ENCODE peak calls at places on chromosomes 4 and X, in six cellular contexts. W, I, D, G, H and A are unnamed samples.
A peak's percentile ranks its signal among the peaks of the same experiment; 100 is the strongest.

GRCh38 chrX:103175944-103176753 is 38.8 kb upstream of the BEX4 start:
- DNase-seq in W (peak; percentile 50), I (peak; percentile 16), D (peak; percentile 72), G (peak; percentile 29), H (peak; percentile 23), A (peak; percentile 44)

GRCh38 chr4:119209586-119209985 is 2.9 kb upstream of the USP53 start:
- DNase-seq in W (no peak), I (no peak), D (no peak), G (no peak), H (no peak), A (no peak)

GRCh38 chr4:11424000-11424399 is 4.7 kb downstream of the HS3ST1 start:
- DNase-seq in W (peak; percentile 35), I (no peak), D (no peak), G (no peak), H (no peak), A (peak; percentile 10)

GRCh38 chr4:175054980-175055379 is 136.8 kb downstream of the ADAM29 start:
- DNase-seq in W (no peak), I (no peak), D (no peak), G (no peak), H (no peak), A (no peak)

GRCh38 chrX:130282151-130282550 is 13.5 kb upstream of the ZNF280C start:
- DNase-seq in W (no peak), I (no peak), D (no peak), G (no peak), H (no peak), A (no peak)

GRCh38 chr4:5821665-5822358 is 71.1 kb downstream of the CRMP1 start:
- DNase-seq in W (no peak), I (no peak), D (peak; percentile 70), G (no peak), H (no peak), A (no peak)

GRCh38 chrX:71166461-71166860 is 21.8 kb downstream of the NLGN3 start:
- DNase-seq in W (no peak), I (no peak), D (no peak), G (no peak), H (no peak), A (no peak)

GRCh38 chr4:16686195-16686594 is 212.2 kb downstream of the LDB2 start:
- DNase-seq in W (no peak), I (no peak), D (no peak), G (no peak), H (no peak), A (no peak)

GRCh38 chr4:17961249-17961648 is 60.3 kb downstream of the LCORL start:
- DNase-seq in W (no peak), I (no peak), D (no peak), G (no peak), H (no peak), A (no peak)

GRCh38 chr4:169604903-169605331 is 7.5 kb downstream of the NEK1 start:
- DNase-seq in W (no peak), I (no peak), D (no peak), G (no peak), H (no peak), A (no peak)

GRCh38 chrX:65196758-65197371 is 220.6 kb upstream of the ZC4H2 start:
- DNase-seq in W (no peak), I (no peak), D (peak; percentile 69), G (no peak), H (no peak), A (no peak)

GRCh38 chrX:71525316-71525715 is 7.6 kb upstream of the OGT start:
- DNase-seq in W (no peak), I (no peak), D (no peak), G (no peak), H (no peak), A (no peak)

GRCh38 chr4:10312568-10312967 is 144.7 kb downstream of the ZNF518B start:
- DNase-seq in W (no peak), I (no peak), D (no peak), G (no peak), H (no peak), A (no peak)

GRCh38 chrX:151753313-151754041 is 18.9 kb downstream of the CNGA2 start:
- DNase-seq in W (no peak), I (peak; percentile 28), D (peak; percentile 66), G (no peak), H (no peak), A (no peak)

GRCh38 chr4:71587995-71588394 is 195.9 kb downstream of the GC start:
- DNase-seq in W (no peak), I (no peak), D (no peak), G (no peak), H (no peak), A (no peak)

GRCh38 chr4:188619456-188620149 is 480.4 kb downstream of the TRIML1 start:
- DNase-seq in W (no peak), I (no peak), D (no peak), G (no peak), H (no peak), A (no peak)

GRCh38 chrX:120380699-120381098 is 18.8 kb downstream of the ATP1B4 start:
- DNase-seq in W (peak; percentile 64), I (peak; percentile 0), D (no peak), G (no peak), H (no peak), A (no peak)

GRCh38 chr4:20832821-20833220 is 132.6 kb downstream of the PACRGL start:
- DNase-seq in W (no peak), I (no peak), D (no peak), G (no peak), H (no peak), A (no peak)

GRCh38 chr4:138696771-138697170 is 318.8 kb upstream of the NOCT start:
- DNase-seq in W (no peak), I (no peak), D (no peak), G (no peak), H (no peak), A (no peak)

GRCh38 chrX:53086464-53086863 is 4.3 kb downstream of the TSPYL2 start:
- DNase-seq in W (no peak), I (no peak), D (no peak), G (no peak), H (no peak), A (no peak)

GRCh38 chrX:28920554-28920953 is 333.3 kb downstream of the IL1RAPL1 start:
- DNase-seq in W (no peak), I (peak; percentile 47), D (no peak), G (peak; percentile 49), H (peak; percentile 90), A (no peak)

GRCh38 chr4:83378426-83378825 is 43.8 kb upstream of the HPSE start:
- DNase-seq in W (peak; percentile 24), I (no peak), D (no peak), G (no peak), H (no peak), A (no peak)

GRCh38 chr4:165656829-165657467 is 216.1 kb upstream of the TLL1 start:
- DNase-seq in W (no peak), I (no peak), D (no peak), G (no peak), H (no peak), A (no peak)

GRCh38 chr4:163748474-163748873 is 254.0 kb downstream of the TMA16 start:
- DNase-seq in W (no peak), I (no peak), D (peak; percentile 24), G (no peak), H (peak; percentile 70), A (no peak)

GRCh38 chr4:186642998-186643397 is 80.7 kb downstream of the FAT1 start:
- DNase-seq in W (no peak), I (no peak), D (no peak), G (no peak), H (no peak), A (no peak)

GRCh38 chr4:52263612-52264011 is 212.5 kb downstream of the SPATA18 start:
- DNase-seq in W (no peak), I (no peak), D (no peak), G (no peak), H (no peak), A (no peak)

GRCh38 chrX:15723887-15724517 is 14.1 kb upstream of the CA5B start:
- DNase-seq in W (no peak), I (no peak), D (no peak), G (no peak), H (no peak), A (no peak)

GRCh38 chr4:94348705-94349104 is 6.1 kb upstream of the HPGDS start:
- DNase-seq in W (no peak), I (no peak), D (no peak), G (no peak), H (no peak), A (no peak)

GRCh38 chr4:154491341-154491679 is 289 bp downstream of the DCHS2 start:
- DNase-seq in W (no peak), I (no peak), D (no peak), G (no peak), H (no peak), A (no peak)

GRCh38 chr4:76002176-76002575 is 5.1 kb downstream of the CXCL9 start:
- DNase-seq in W (no peak), I (no peak), D (no peak), G (no peak), H (no peak), A (no peak)